ENCODE peak calls at places on chromosomes 5 and 9, in nine cellular contexts. Q, Z, O, C, D, W, P, V and B are unnamed samples.

GRCh38 chr9:36031774-36032565 is 4.7 kb upstream of the RECK start:
- DNase-seq in Q (no peak), V (no peak), C (no peak), D (no peak), O (no peak), P (no peak), W (no peak), Z (no peak), B (no peak)

GRCh38 chr5:151671979-151672378 is 14.7 kb downstream of the SPARC start:
- DNase-seq in D (no peak), C (no peak), Z (no peak), W (no peak), Q (no peak), O (no peak), V (peak), P (no peak), B (no peak)

GRCh38 chr5:147400076-147400809 is 109.6 kb downstream of the DPYSL3 start:
- DNase-seq in C (no peak), O (no peak), D (no peak), Q (no peak), V (no peak), Z (no peak), W (no peak), P (no peak), B (peak)

GRCh38 chr5:56951131-56951945 is 585 bp downstream of the MIER3 start:
- DNase-seq in D (peak), V (peak), P (peak), C (peak), W (no peak), Z (no peak), O (no peak), Q (no peak), B (no peak)

GRCh38 chr5:109063223-109063622 is 315.5 kb downstream of the FER start:
- DNase-seq in C (no peak), Q (no peak), D (no peak), V (no peak), O (no peak), W (no peak), Z (no peak), P (no peak), B (no peak)

GRCh38 chr5:96823060-96823459 is 15.3 kb upstream of the ERAP1 start:
- DNase-seq in O (no peak), D (no peak), V (no peak), P (no peak), C (no peak), Q (no peak), W (no peak), Z (no peak), B (no peak)

GRCh38 chr9:114156311-114156657 is 947 bp downstream of the COL27A1 start:
- DNase-seq in C (no peak), Z (no peak), D (no peak), W (no peak), O (peak), P (no peak), V (no peak), Q (no peak), B (no peak)

GRCh38 chr9:76756273-76756650 is 8.0 kb upstream of the PCA3 start:
- DNase-seq in Q (no peak), V (peak), C (no peak), Z (no peak), W (peak), O (no peak), P (peak), D (peak), B (peak)

GRCh38 chr9:33263131-33263935 is 1.2 kb downstream of the BAG1 start:
- DNase-seq in W (peak), C (no peak), O (no peak), Z (no peak), D (no peak), P (peak), V (no peak), Q (no peak), B (no peak)

GRCh38 chr5:143402464-143403356 is 776 bp downstream of the NR3C1 start:
- DNase-seq in C (peak), V (peak), O (peak), Z (peak), Q (no peak), P (peak), W (peak), D (peak), B (peak)

GRCh38 chr5:137320056-137321045 is 178.8 kb downstream of the SPOCK1 start:
- DNase-seq in D (no peak), P (peak), Z (no peak), Q (no peak), C (peak), O (peak), W (peak), V (no peak), B (no peak)

GRCh38 chr5:109922396-109922995 is 232.8 kb downstream of the MAN2A1 start:
- DNase-seq in W (no peak), C (no peak), P (no peak), D (no peak), V (no peak), Q (no peak), O (no peak), Z (no peak), B (no peak)

GRCh38 chr9:137373611-137373980 is 49.4 kb downstream of the EXD3 start:
- DNase-seq in P (no peak), W (no peak), D (peak), V (no peak), Q (no peak), C (no peak), O (no peak), Z (peak), B (no peak)

GRCh38 chr9:13896922-13897835 is 416.8 kb downstream of the NFIB start:
- DNase-seq in D (no peak), W (no peak), Z (no peak), C (no peak), V (no peak), O (no peak), P (no peak), Q (no peak), B (no peak)
- TF ChIP-seq POLR2AphosphoS5 in D (no peak), W (no peak), Z (no peak), C (no peak), V (no peak), O (no peak), P (no peak), Q (no peak), B (no peak)

DNA sequence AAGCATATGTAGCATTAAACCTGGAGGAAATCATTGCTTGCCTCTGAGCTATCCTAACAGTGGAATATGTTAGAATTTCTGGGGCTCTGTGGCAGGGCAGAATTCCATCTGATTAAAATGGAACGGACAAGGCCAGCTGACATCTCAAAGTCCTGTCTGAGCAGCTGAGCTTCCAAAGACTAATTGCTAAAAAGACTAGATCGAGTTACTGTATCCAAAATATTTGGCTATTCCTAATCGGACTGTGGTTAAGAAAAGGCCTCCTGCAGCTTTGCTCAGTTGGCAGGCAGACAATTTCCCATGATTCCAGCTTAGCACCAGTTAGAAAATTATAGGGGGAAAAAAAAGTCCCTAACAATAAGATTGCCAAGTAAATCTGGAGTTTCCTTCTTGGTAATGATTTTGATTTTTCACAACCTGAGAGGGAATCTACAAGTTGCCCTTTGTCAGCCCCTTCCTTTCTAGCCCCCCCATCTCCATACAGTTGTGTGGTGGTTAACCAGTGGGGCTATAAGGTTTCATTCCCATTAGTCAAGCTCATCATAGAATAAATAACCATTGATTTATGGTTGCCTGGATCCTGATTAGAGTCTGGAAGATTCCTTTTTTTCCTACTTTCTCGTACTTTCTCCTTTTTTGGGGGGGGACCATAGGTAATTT is 26.4 kb downstream of the PTGR1 start:
- DNase-seq in V (no peak), W (no peak), D (no peak), Z (no peak), P (no peak), Q (no peak), O (no peak), C (no peak), B (no peak)
- TF ChIP-seq EP300 in V (no peak), W (no peak), D (no peak), Z (no peak), P (no peak), Q (no peak), O (no peak), C (no peak), B (no peak)

GRCh38 chr5:150402226-150402773 is 10.4 kb downstream of the CD74 start:
- DNase-seq in P (no peak), C (no peak), D (no peak), Q (no peak), W (no peak), Z (no peak), V (no peak), O (no peak), B (no peak)

GRCh38 chr5:150404991-150405816 is 7.5 kb downstream of the CD74 start:
- DNase-seq in W (no peak), D (no peak), O (no peak), P (no peak), C (no peak), Z (no peak), Q (no peak), V (no peak), B (no peak)

GRCh38 chr5:150406120-150407096 is 6.3 kb downstream of the CD74 start:
- DNase-seq in P (no peak), O (no peak), Q (no peak), D (no peak), Z (no peak), W (no peak), V (no peak), C (no peak), B (no peak)

GRCh38 chr5:150402901-150403342 is 9.8 kb downstream of the CD74 start:
- DNase-seq in D (no peak), P (no peak), Z (no peak), C (no peak), V (no peak), O (no peak), W (no peak), Q (no peak), B (no peak)

GRCh38 chr5:150404121-150404990 is 8.4 kb downstream of the CD74 start:
- DNase-seq in O (no peak), Q (no peak), V (no peak), Z (no peak), P (no peak), W (no peak), C (no peak), D (no peak), B (no peak)
- TF ChIP-seq POLR2AphosphoS5 in O (no peak), Q (no peak), V (no peak), Z (no peak), P (no peak), W (no peak), C (no peak), D (no peak), B (no peak)

DNA sequence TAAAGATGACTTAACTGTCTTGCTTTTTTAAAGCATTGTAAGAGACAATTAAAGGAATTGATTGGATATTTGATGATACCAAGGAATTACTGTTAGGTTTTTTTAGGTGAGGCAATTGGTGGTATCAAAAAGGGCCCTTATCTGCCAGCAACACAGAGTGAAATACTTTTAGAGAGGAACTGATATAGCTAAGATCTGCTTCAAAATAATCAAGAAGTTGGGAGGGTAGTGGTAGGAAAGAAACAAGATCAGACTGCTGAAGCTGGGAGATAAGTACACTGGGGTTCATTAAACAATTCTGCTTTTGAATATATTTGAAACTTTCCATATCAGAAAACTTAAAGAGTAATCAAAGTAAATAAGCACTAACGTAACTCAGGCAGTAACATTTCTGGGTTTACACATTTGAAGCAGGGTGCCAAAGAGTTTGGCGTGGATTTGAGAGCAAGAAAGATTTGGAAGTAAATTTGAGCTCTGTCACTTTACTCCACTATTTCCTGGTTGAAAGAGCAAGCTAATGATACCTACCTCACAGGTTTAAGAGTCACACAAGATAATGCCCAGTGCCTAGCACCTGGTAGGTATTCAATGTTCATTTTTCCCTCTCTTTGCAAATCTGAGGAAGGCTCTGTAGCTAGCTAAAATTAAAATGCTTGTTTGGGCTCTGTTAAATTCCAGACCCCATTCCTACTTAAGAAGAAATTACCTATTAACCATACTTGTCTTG is 6.9 kb downstream of the ERMP1 start:
- DNase-seq in Q (no peak), P (no peak), Z (no peak), W (no peak), C (no peak), D (no peak), O (no peak), V (no peak), B (no peak)
- TF ChIP-seq EP300 in Q (no peak), P (no peak), Z (no peak), W (no peak), C (peak), D (no peak), O (no peak), V (no peak), B (no peak)

DNA sequence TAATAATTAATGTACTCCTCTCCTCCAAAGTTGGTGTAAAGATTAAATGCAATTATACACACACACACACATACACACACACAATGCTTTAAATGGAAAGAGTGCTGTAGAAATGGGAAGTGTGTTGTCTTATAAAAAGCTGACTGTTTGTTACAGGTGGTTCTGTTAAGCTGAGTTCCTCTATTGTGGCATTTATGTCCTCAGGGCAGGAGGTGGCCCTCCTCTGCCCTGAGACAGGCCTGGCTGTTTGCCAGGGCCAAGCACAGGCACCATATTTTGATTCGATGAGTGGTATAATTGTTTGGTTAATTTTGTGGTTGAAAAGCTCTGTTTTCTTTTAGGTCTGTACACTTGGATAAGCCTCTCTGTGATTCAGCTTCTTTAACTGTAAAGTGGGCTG is 573.9 kb downstream of the KIF4B start:
- DNase-seq in D (no peak), Z (no peak), C (no peak), O (no peak), V (no peak), W (no peak), Q (no peak), P (peak), B (no peak)
- TF ChIP-seq POLR2AphosphoS5 in D (no peak), Z (no peak), C (no peak), O (no peak), V (no peak), W (no peak), Q (no peak), P (no peak), B (no peak)

GRCh38 chr9:122190597-122191381 is 31.1 kb downstream of the MORN5 start:
- DNase-seq in D (no peak), C (no peak), Q (no peak), O (peak), V (no peak), Z (no peak), P (no peak), W (peak), B (no peak)

GRCh38 chr9:122188369-122188768 is 28.7 kb downstream of the MORN5 start:
- DNase-seq in P (no peak), C (no peak), Z (no peak), W (no peak), V (no peak), Q (no peak), D (no peak), O (no peak), B (no peak)

GRCh38 chr9:122184551-122184950 is 24.8 kb downstream of the MORN5 start:
- DNase-seq in Z (no peak), Q (no peak), O (no peak), P (no peak), D (no peak), V (no peak), C (no peak), W (no peak), B (no peak)

GRCh38 chr9:122186777-122187176 is 27.1 kb downstream of the MORN5 start:
- DNase-seq in V (no peak), Q (no peak), O (no peak), C (no peak), Z (no peak), P (no peak), W (no peak), D (no peak), B (no peak)

DNA sequence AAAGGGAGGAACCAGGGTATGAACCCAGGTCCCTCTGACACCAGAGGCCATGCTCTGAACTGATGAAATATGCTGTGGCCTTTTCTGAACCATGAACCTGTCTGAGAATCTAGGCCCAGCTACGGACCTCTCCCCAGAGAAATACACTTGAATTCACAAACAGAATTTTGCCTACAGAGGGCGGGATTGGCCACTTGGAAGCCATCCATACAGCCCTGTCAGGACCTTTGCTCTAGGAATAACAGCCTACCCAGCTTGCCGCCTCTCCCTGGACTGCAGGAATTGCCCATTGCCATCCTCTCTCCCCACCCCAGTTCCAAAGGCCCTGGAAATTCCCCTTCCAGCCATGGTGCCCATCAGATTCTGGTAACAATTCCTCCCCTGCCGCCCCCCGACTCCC is 26.6 kb downstream of the MORN5 start:
- DNase-seq in Q (no peak), C (peak), D (no peak), Z (no peak), O (peak), W (peak), V (peak), P (no peak), B (no peak)
- TF ChIP-seq EP300 in Q (no peak), C (no peak), D (no peak), Z (no peak), O (no peak), W (no peak), V (no peak), P (no peak), B (no peak)

DNA sequence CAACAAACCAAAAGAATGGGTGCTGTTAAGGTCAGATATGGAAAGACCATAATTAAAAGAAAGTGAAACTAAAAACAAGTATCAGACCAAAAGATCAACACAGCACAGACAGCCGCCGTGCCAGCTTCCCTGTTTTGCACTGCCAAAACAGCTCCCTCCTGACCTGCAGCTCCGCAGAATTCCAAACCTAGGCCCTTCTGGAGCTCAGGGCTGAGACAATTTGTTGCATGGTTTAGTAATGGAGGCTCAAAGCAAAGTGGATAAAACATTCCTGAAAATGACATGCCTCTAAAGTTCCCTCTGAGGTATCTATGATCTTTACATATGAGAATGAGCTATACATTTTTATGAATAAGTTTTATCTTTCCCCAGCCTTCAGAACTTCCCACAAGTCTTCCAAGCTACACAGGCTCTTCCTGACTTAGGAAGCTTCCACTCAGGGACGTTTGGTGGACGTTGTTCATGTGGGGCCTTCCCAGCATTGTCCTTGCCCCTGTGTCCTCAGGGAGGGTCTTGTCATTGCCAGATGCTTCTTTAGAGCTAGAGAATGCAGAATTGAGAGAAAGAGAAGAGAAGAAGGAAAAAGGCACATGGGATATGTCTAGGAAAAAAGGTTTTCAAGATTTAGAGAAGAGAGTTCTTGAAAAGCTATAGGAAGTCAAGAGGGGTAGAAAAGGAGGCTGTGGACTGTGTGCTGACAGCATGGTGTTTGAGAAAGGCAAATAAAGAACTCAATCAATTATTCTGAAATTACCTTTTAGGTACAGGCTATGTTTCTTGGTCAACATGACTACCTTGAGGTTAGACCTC is 28.4 kb upstream of the SSBP2 start:
- DNase-seq in C (no peak), Q (peak), Z (no peak), W (no peak), V (peak), P (peak), O (peak), D (peak), B (no peak)
- TF ChIP-seq POLR2AphosphoS5 in C (no peak), Q (peak), Z (no peak), W (no peak), V (no peak), P (no peak), O (peak), D (no peak), B (no peak)

DNA sequence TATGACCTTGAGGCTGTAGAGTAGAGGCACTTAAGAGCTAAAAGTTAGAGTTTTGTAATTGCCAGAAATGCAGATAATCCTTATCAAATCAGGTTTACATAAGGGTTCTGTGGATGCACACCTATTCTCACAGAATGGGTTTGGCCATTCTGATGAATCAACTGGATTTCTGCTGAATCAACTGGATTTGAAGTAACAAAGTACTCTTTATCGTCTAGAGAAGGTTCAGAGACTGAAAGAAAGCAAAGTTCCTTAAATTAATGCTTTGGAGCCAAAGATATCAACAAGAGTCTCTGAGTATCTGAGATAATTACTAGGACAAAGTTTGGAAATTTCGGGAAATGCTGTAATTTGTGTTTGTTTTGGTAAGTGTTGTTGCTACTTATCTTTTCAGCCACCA is 669.6 kb upstream of the ZNF608 start:
- DNase-seq in C (no peak), Z (no peak), P (no peak), O (no peak), Q (no peak), W (no peak), D (no peak), V (no peak), B (no peak)
- TF ChIP-seq EP300 in C (no peak), Z (no peak), P (no peak), O (no peak), Q (no peak), W (no peak), D (no peak), V (no peak), B (no peak)

GRCh38 chr5:180208435-180209081 is 453 bp downstream of the RASGEF1C start:
- DNase-seq in V (no peak), O (no peak), Z (no peak), W (no peak), D (no peak), P (peak), C (peak), Q (no peak), B (no peak)
- TF ChIP-seq POLR2AphosphoS5 in V (no peak), O (no peak), Z (no peak), W (no peak), D (no peak), P (no peak), C (no peak), Q (no peak), B (no peak)